ENCODE peak calls at places on chromosomes 4 and X, in nine cellular contexts. X is lower lobe of right lung, E is right atrium auricular region, O is PC-3, Q is stomach, H is ovary, C is hepatocyte, S is colonic mucosa, W is foreskin keratinocyte. D is an unnamed sample.
A peak's percentile ranks its signal among the peaks of the same experiment; 100 is the strongest.

GRCh38 chrX:23822397-23822796 is 39.4 kb downstream of the SAT1 start:
- DNase-seq in Q (no peak), S (peak; percentile 64), H (no peak), C (peak; percentile 76), O (peak; percentile 69), W (no peak), X (no peak), E (no peak), D (no peak)

GRCh38 chr4:3365326-3365725 is 72.5 kb downstream of the RGS12 start:
- DNase-seq in O (no peak), H (no peak), Q (no peak), E (peak; percentile 56), C (peak; percentile 2), X (no peak), W (no peak), S (no peak), D (no peak)

GRCh38 chr4:123672987-123673386 is 276.4 kb downstream of the SPRY1 start:
- DNase-seq in Q (no peak), X (no peak), C (peak; percentile 8), S (no peak), O (peak; percentile 69), H (no peak), W (peak; percentile 39), E (no peak), D (no peak)

GRCh38 chr4:58807843-58808605 is 1697.8 kb upstream of the IGFBP7 start:
- DNase-seq in O (peak; percentile 94), C (no peak), S (no peak), W (peak; percentile 22), X (no peak), Q (no peak), E (no peak), H (no peak), D (no peak)

GRCh38 chr4:60173718-60174117 is 1026.4 kb upstream of the ADGRL3 start:
- DNase-seq in W (no peak), C (no peak), X (no peak), O (no peak), S (no peak), E (no peak), H (no peak), Q (no peak), D (no peak)

GRCh38 chr4:1061747-1062146 is 50.3 kb downstream of the FGFRL1 start:
- DNase-seq in C (no peak), O (no peak), W (no peak), E (no peak), X (no peak), H (no peak), Q (no peak), S (no peak), D (no peak)

GRCh38 chrX:41452972-41453371 is 5.8 kb downstream of the NYX start:
- DNase-seq in H (no peak), O (no peak), E (no peak), W (no peak), S (no peak), C (no peak), Q (no peak), X (no peak), D (peak; percentile 28)

GRCh38 chrX:49272426-49272825 is 2.8 kb downstream of the PPP1R3F start:
- DNase-seq in H (no peak), X (no peak), E (no peak), W (no peak), C (no peak), O (no peak), Q (no peak), S (no peak), D (peak; percentile 54)

GRCh38 chrX:46587158-46587557 is 13.6 kb downstream of the CHST7 start:
- DNase-seq in X (no peak), W (peak; percentile 59), Q (no peak), C (no peak), O (no peak), E (no peak), H (no peak), S (no peak), D (no peak)

GRCh38 chr4:123017636-123018390 is 95.4 kb upstream of the NUDT6 start:
- DNase-seq in O (peak; percentile 45), X (no peak), S (no peak), Q (no peak), C (no peak), E (no peak), H (no peak), W (peak; percentile 33), D (no peak)

GRCh38 chr4:184282895-184283654 is 65.4 kb upstream of the ENPP6 start:
- DNase-seq in S (peak; percentile 18), W (no peak), E (peak; percentile 11), X (no peak), C (no peak), H (no peak), Q (no peak), O (no peak), D (no peak)

GRCh38 chrX:103607385-103608304 is at the start of gene TCEAL3:
- DNase-seq in X (peak; percentile 74), O (peak; percentile 37), E (no peak), H (peak; percentile 81), C (peak; percentile 85), S (peak; percentile 28), W (no peak), Q (peak; percentile 57), D (peak; percentile 85)

GRCh38 chr4:129623233-129623632 is 527.3 kb downstream of the C4orf33 start:
- DNase-seq in Q (no peak), E (no peak), O (no peak), S (no peak), W (no peak), X (no peak), H (no peak), C (no peak), D (no peak)

GRCh38 chr4:76504613-76505465 is 69.8 kb downstream of the SHROOM3 start:
- DNase-seq in H (no peak), O (peak; percentile 61), Q (no peak), E (no peak), S (no peak), X (no peak), C (peak; percentile 62), W (peak; percentile 35), D (no peak)

GRCh38 chr4:20249333-20249732 is 2.4 kb upstream of the SLIT2 start:
- DNase-seq in C (peak; percentile 21), S (no peak), H (no peak), X (no peak), O (peak; percentile 63), W (peak; percentile 32), E (no peak), Q (no peak), D (no peak)

GRCh38 chr4:21752616-21753015 is 196.0 kb downstream of the KCNIP4 start:
- DNase-seq in O (no peak), C (no peak), X (no peak), W (no peak), E (no peak), Q (no peak), S (no peak), H (no peak), D (no peak)

GRCh38 chr4:53614616-53615015 is 23.3 kb upstream of the LNX1 start:
- DNase-seq in Q (peak; percentile 38), X (no peak), H (no peak), S (no peak), E (no peak), W (peak; percentile 9), C (peak; percentile 48), O (peak; percentile 72), D (no peak)

GRCh38 chr4:184021389-184021788 is 116.3 kb downstream of the STOX2 start:
- DNase-seq in C (no peak), Q (no peak), W (peak; percentile 67), H (no peak), S (no peak), O (peak; percentile 22), E (no peak), X (no peak), D (no peak)

GRCh38 chrX:12548341-12548740 is 242.9 kb upstream of the PRPS2 start:
- DNase-seq in H (no peak), S (no peak), W (no peak), Q (no peak), E (no peak), X (no peak), O (no peak), C (no peak), D (no peak)
- H3K4me1 ChIP-seq in H (no peaks in the 10 kb centered on the region), S (no peaks in the 10 kb centered on the region), W (no peaks in the 10 kb centered on the region), Q (no peaks in the 10 kb centered on the region), E (no peaks in the 10 kb centered on the region), X (no peaks in the 10 kb centered on the region), O (no peaks in the 10 kb centered on the region), C (no peaks in the 10 kb centered on the region), D (no peaks in the 10 kb centered on the region)

DNA sequence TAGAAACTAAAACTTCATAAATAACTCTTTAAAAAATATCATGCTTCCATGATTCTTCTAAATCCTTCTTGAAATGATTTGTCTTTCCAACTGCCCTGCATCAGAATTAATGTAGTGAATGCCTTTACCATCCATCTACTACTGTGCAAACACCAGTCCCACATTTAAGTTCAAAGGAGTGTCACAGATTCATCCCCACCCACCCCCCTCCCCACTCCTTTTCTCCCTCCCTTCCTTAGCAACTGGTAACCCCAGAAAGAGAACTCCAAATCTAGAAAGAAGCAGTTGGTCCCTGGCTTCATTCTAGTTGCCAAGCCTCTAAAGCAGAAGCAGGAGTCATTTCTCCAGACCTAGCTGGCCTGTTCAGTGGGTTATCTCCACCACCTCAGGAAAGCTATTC is at the start of gene PRR32:
- DNase-seq in C (no peak), W (no peak), Q (no peak), O (no peak), H (no peak), S (no peak), E (no peak), X (no peak), D (no peak)
- H3K27me3 ChIP-seq in C (no peaks in the 10 kb centered on the region), W (no peaks in the 10 kb centered on the region), Q (no peaks in the 10 kb centered on the region), O (no peaks in the 10 kb centered on the region), H (no peaks in the 10 kb centered on the region), S (no peaks in the 10 kb centered on the region), E (no peaks in the 10 kb centered on the region), X (no peaks in the 10 kb centered on the region), D (no peaks in the 10 kb centered on the region)

GRCh38 chrX:19772759-19773623 is 114.4 kb downstream of the SH3KBP1 start:
- DNase-seq in E (no peak), H (no peak), C (no peak), W (no peak), X (no peak), S (no peak), Q (no peak), O (peak; percentile 56), D (no peak)

GRCh38 chrX:19765628-19766027 is 121.8 kb downstream of the SH3KBP1 start:
- DNase-seq in H (no peak), S (no peak), W (no peak), E (no peak), Q (no peak), X (no peak), C (no peak), O (no peak), D (no peak)

GRCh38 chrX:19774905-19775304 is 112.5 kb downstream of the SH3KBP1 start:
- DNase-seq in S (no peak), C (no peak), W (no peak), X (no peak), E (no peak), O (no peak), Q (no peak), H (no peak), D (no peak)

GRCh38 chrX:19772306-19772705 is 115.1 kb downstream of the SH3KBP1 start:
- DNase-seq in X (no peak), E (no peak), H (no peak), Q (no peak), W (no peak), O (peak; percentile 30), C (no peak), S (no peak), D (no peak)

GRCh38 chrX:19769467-19769866 is 117.9 kb downstream of the SH3KBP1 start:
- DNase-seq in O (no peak), C (no peak), S (no peak), E (no peak), Q (no peak), W (no peak), H (no peak), X (no peak), D (no peak)
- H3K4me1 ChIP-seq in O (peaks cover 17% of the 10 kb centered on the region), C (no peaks in the 10 kb centered on the region), S (no peaks in the 10 kb centered on the region), E (no peaks in the 10 kb centered on the region), Q (no peaks in the 10 kb centered on the region), W (no peaks in the 10 kb centered on the region), H (peaks cover 2% of the 10 kb centered on the region), X (peaks cover 5% of the 10 kb centered on the region), D (peaks cover 40% of the 10 kb centered on the region)

GRCh38 chr4:4860381-4860802 is 927 bp downstream of the MSX1 start:
- DNase-seq in X (no peak), O (no peak), E (no peak), S (no peak), Q (no peak), H (no peak), C (peak; percentile 22), W (no peak), D (no peak)
- H3K27me3 ChIP-seq in X (peaks cover 90% of the 10 kb centered on the region), O (peaks cover 13% of the 10 kb centered on the region), E (peaks cover 64% of the 10 kb centered on the region), S (peaks cover 94% of the 10 kb centered on the region), Q (peaks cover 60% of the 10 kb centered on the region), H (no peaks in the 10 kb centered on the region), C (peaks cover 84% of the 10 kb centered on the region), W (peaks cover 99% of the 10 kb centered on the region), D (peaks cover 100% of the 10 kb centered on the region)

D was measured in spleen.